ENCODE peak calls at places on chromosomes 3 and 15, in six cellular contexts. One of them, this sample, is unnamed.

GRCh38 chr15:58923284-58923683 is 10.2 kb downstream of the SLTM start:
- DNase-seq in brain microvascular endothelial cell: no peak
- DNase-seq in heart left ventricle: no peak
- DNase-seq in spleen: no peak
- DNase-seq in upper lobe of right lung: no peak
- DNase-seq in IMR-90: no peak
- DNase-seq in this sample: no peak

GRCh38 chr15:64749999-64750657 is 25.3 kb downstream of the RBPMS2 start:
- DNase-seq in brain microvascular endothelial cell: peak
- DNase-seq in heart left ventricle: peak
- DNase-seq in spleen: no peak
- DNase-seq in upper lobe of right lung: no peak
- DNase-seq in IMR-90: peak
- DNase-seq in this sample: no peak

GRCh38 chr15:52698514-52698913 is 19.3 kb upstream of the ATOSA start:
- DNase-seq in brain microvascular endothelial cell: no peak
- DNase-seq in heart left ventricle: no peak
- DNase-seq in spleen: no peak
- DNase-seq in upper lobe of right lung: no peak
- DNase-seq in IMR-90: peak
- DNase-seq in this sample: no peak

GRCh38 chr15:101455291-101455916 is 34.1 kb downstream of the PCSK6 start:
- DNase-seq in brain microvascular endothelial cell: no peak
- DNase-seq in heart left ventricle: peak
- DNase-seq in spleen: peak
- DNase-seq in upper lobe of right lung: no peak
- DNase-seq in IMR-90: no peak
- DNase-seq in this sample: no peak

GRCh38 chr15:26772588-26773484 is at the start of gene GABRB3:
- DNase-seq in brain microvascular endothelial cell: no peak
- DNase-seq in heart left ventricle: peak
- DNase-seq in spleen: no peak
- DNase-seq in upper lobe of right lung: peak
- DNase-seq in IMR-90: no peak
- DNase-seq in this sample: no peak

GRCh38 chr15:66488525-66488924 is 9.0 kb downstream of the SNAPC5 start:
- DNase-seq in brain microvascular endothelial cell: no peak
- DNase-seq in heart left ventricle: no peak
- DNase-seq in spleen: no peak
- DNase-seq in upper lobe of right lung: no peak
- DNase-seq in IMR-90: no peak
- DNase-seq in this sample: no peak

GRCh38 chr3:47009225-47010049 is 30.0 kb downstream of the NBEAL2 start:
- DNase-seq in brain microvascular endothelial cell: peak
- DNase-seq in heart left ventricle: peak
- DNase-seq in spleen: peak
- DNase-seq in upper lobe of right lung: peak
- DNase-seq in IMR-90: peak
- DNase-seq in this sample: peak

GRCh38 chr15:48177875-48178611 is at the start of gene MYEF2:
- DNase-seq in brain microvascular endothelial cell: peak
- DNase-seq in heart left ventricle: peak
- DNase-seq in spleen: peak
- DNase-seq in upper lobe of right lung: peak
- DNase-seq in IMR-90: peak
- DNase-seq in this sample: peak

GRCh38 chr15:100715571-100716455 is 113.4 kb downstream of the ASB7 start:
- DNase-seq in brain microvascular endothelial cell: no peak
- DNase-seq in heart left ventricle: no peak
- DNase-seq in spleen: peak
- DNase-seq in upper lobe of right lung: peak
- DNase-seq in IMR-90: no peak
- DNase-seq in this sample: no peak

GRCh38 chr3:193943200-193943599 is 192.7 kb upstream of the HES1 start:
- DNase-seq in brain microvascular endothelial cell: no peak
- DNase-seq in heart left ventricle: no peak
- DNase-seq in spleen: no peak
- DNase-seq in upper lobe of right lung: no peak
- DNase-seq in IMR-90: no peak
- DNase-seq in this sample: no peak

GRCh38 chr3:113690482-113690881 is 6.0 kb downstream of the USF3 start:
- DNase-seq in brain microvascular endothelial cell: no peak
- DNase-seq in heart left ventricle: no peak
- DNase-seq in spleen: no peak
- DNase-seq in upper lobe of right lung: no peak
- DNase-seq in IMR-90: no peak
- DNase-seq in this sample: no peak

GRCh38 chr3:29949131-29949530 is 657.3 kb upstream of the TGFBR2 start:
- DNase-seq in brain microvascular endothelial cell: no peak
- DNase-seq in heart left ventricle: no peak
- DNase-seq in spleen: no peak
- DNase-seq in upper lobe of right lung: no peak
- DNase-seq in IMR-90: peak
- DNase-seq in this sample: no peak

GRCh38 chr3:60839242-60839641 is 412.0 kb downstream of the FHIT start:
- DNase-seq in brain microvascular endothelial cell: peak
- DNase-seq in heart left ventricle: no peak
- DNase-seq in spleen: no peak
- DNase-seq in upper lobe of right lung: no peak
- DNase-seq in IMR-90: no peak
- DNase-seq in this sample: no peak

GRCh38 chr3:101252307-101252706 is 68.1 kb downstream of the IMPG2 start:
- DNase-seq in brain microvascular endothelial cell: no peak
- DNase-seq in heart left ventricle: no peak
- DNase-seq in spleen: no peak
- DNase-seq in upper lobe of right lung: no peak
- DNase-seq in IMR-90: no peak
- DNase-seq in this sample: no peak

GRCh38 chr15:28985691-28986090 is 99.9 kb downstream of the APBA2 start:
- DNase-seq in brain microvascular endothelial cell: no peak
- DNase-seq in heart left ventricle: no peak
- DNase-seq in spleen: no peak
- DNase-seq in upper lobe of right lung: no peak
- DNase-seq in IMR-90: no peak
- DNase-seq in this sample: no peak

GRCh38 chr15:68325721-68326120 is 48.2 kb downstream of the FEM1B start:
- DNase-seq in brain microvascular endothelial cell: no peak
- DNase-seq in heart left ventricle: no peak
- DNase-seq in spleen: no peak
- DNase-seq in upper lobe of right lung: no peak
- DNase-seq in IMR-90: no peak
- DNase-seq in this sample: no peak

GRCh38 chr3:118765636-118766305 is 268.9 kb downstream of the IGSF11 start:
- DNase-seq in brain microvascular endothelial cell: no peak
- DNase-seq in heart left ventricle: no peak
- DNase-seq in spleen: no peak
- DNase-seq in upper lobe of right lung: no peak
- DNase-seq in IMR-90: no peak
- DNase-seq in this sample: no peak

GRCh38 chr3:108242776-108243175 is 20.6 kb upstream of the IFT57 start:
- DNase-seq in brain microvascular endothelial cell: no peak
- DNase-seq in heart left ventricle: no peak
- DNase-seq in spleen: no peak
- DNase-seq in upper lobe of right lung: no peak
- DNase-seq in IMR-90: no peak
- DNase-seq in this sample: no peak

GRCh38 chr15:74525946-74526345 is 15.1 kb upstream of the ARID3B start:
- DNase-seq in brain microvascular endothelial cell: no peak
- DNase-seq in heart left ventricle: no peak
- DNase-seq in spleen: no peak
- DNase-seq in upper lobe of right lung: no peak
- DNase-seq in IMR-90: peak
- DNase-seq in this sample: no peak

GRCh38 chr15:99126195-99126594 is 21.3 kb downstream of the SYNM start:
- DNase-seq in brain microvascular endothelial cell: no peak
- DNase-seq in heart left ventricle: no peak
- DNase-seq in spleen: no peak
- DNase-seq in upper lobe of right lung: no peak
- DNase-seq in IMR-90: no peak
- DNase-seq in this sample: no peak

GRCh38 chr15:39539973-39540558 is 40.8 kb upstream of the THBS1 start:
- DNase-seq in brain microvascular endothelial cell: no peak
- DNase-seq in heart left ventricle: no peak
- DNase-seq in spleen: no peak
- DNase-seq in upper lobe of right lung: no peak
- DNase-seq in IMR-90: no peak
- DNase-seq in this sample: no peak

DNA sequence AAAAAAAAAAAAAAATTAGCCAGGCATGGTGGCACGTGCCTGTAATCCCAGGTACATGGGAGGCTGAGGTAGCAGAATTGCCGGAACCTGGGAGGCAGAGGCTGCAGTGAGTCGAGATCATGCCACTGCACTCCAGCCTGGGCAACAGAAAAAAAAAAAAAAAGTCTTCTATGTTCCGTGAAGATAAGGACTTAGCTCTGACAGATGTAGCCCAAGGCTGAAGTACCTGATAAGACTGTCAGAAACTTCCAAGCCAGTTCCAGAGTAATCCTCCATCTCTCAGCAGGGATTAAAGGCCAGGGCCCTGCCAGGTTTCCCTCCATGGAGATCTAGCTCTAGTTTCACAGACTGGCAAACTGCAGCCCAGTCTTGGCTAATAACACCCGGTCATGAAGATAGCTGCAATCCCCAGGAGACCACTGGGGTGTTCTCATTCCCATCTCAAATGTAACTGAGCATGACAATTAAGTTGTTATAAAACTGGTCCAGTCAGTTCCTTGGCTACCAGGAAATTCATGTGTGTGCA is 8.5 kb downstream of the CDCP1 start:
- DNase-seq in brain microvascular endothelial cell: no peak
- DNase-seq in heart left ventricle: no peak
- DNase-seq in spleen: no peak
- DNase-seq in upper lobe of right lung: no peak
- DNase-seq in IMR-90: no peak
- DNase-seq in this sample: no peak
- H3K4me3 ChIP-seq in brain microvascular endothelial cell: no peak
- H3K4me3 ChIP-seq in heart left ventricle: no peak
- H3K4me3 ChIP-seq in spleen: no peak
- H3K4me3 ChIP-seq in upper lobe of right lung: no peak
- H3K4me3 ChIP-seq in IMR-90: no peak
- H3K4me3 ChIP-seq in this sample: no peak

DNA sequence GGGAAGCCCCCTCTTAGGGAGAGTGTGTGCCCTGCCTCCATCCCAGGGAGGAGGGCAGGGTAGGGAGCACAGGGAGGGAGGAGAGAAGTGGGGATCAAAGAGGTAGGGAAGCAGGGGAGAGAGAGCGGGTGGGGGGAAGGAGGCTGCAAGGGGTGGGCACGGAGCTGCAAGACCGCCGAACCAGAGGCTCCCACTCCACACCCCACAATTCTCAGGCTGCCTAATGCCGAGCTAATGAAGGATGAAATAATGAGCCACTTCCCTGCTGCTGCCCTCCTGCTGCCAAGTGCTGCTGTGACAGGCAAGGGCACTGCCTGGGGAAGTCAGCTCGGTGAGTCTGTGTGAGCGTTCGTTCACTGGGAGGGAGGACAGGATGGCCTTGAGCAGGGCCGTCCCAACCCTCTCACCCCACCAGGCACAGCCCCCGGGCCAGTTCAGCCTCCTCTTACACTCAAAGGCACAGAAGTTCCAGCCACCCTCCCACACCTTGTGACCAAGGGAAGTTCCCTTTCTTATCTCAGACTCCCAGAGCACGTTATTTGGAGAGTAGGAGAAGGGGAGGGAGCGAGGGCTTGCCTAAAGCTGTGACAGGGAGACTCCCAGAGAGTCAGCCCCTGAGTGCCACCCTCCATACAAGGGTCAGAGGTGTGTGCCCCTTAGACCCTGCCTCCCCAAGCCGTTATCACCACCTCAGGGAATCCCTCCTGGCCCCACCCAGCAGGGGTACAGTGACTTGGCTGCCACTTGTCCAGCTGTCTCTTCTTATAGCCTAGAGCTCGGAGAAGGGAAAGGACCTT is 12.4 kb downstream of the GLYCTK start:
- DNase-seq in brain microvascular endothelial cell: peak
- DNase-seq in heart left ventricle: peak
- DNase-seq in spleen: no peak
- DNase-seq in upper lobe of right lung: peak
- DNase-seq in IMR-90: peak
- DNase-seq in this sample: no peak
- TF ChIP-seq CTCF in brain microvascular endothelial cell: peak
- TF ChIP-seq CTCF in heart left ventricle: no peak
- TF ChIP-seq CTCF in spleen: peak
- TF ChIP-seq CTCF in upper lobe of right lung: peak
- TF ChIP-seq CTCF in IMR-90: no peak
- TF ChIP-seq CTCF in this sample: no peak

DNA sequence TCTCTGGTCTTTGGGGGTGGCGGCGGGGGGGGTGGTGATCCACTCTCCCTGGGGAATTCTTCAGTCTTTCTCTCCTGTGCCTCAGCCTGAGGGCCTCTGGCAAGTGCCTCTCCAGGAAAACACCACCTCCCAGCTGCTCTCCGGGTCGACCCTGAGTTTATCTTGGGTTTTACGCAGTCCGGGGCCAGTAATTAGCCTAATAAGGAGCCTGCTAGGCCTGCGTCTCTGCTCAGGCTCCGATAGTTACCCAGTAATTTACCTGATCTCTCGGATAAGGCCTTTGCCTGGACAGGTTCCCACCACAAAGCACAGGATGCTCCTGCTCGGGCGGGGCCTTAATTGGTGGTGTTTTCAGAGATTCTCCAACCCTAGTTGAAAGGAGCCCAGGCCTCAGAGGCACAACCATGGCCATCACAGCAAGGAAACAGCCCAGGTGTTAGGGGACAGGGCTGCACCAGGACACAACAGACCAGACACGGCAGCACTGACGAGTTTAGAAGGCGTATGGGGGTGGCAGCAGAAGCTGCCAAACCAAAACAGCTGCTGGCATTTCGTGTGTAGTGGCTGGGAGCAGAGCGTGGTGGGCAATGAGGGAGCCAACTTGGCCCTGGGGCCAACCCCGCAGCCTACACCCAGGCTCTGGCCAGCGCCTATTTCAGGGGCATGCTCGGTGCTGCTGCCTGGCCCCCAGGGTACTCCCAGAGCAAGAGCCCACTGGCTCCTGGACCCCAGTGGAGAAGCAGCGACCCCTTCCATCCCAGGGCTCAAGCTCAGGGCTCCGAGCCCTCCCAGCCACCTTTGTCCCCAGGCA is 71.4 kb downstream of the KLF13 start:
- DNase-seq in brain microvascular endothelial cell: no peak
- DNase-seq in heart left ventricle: no peak
- DNase-seq in spleen: no peak
- DNase-seq in upper lobe of right lung: no peak
- DNase-seq in IMR-90: no peak
- DNase-seq in this sample: peak
- H3K27ac ChIP-seq in brain microvascular endothelial cell: no peak
- H3K27ac ChIP-seq in heart left ventricle: peak
- H3K27ac ChIP-seq in spleen: peak
- H3K27ac ChIP-seq in upper lobe of right lung: peak
- H3K27ac ChIP-seq in IMR-90: no peak
- H3K27ac ChIP-seq in this sample: peak

DNA sequence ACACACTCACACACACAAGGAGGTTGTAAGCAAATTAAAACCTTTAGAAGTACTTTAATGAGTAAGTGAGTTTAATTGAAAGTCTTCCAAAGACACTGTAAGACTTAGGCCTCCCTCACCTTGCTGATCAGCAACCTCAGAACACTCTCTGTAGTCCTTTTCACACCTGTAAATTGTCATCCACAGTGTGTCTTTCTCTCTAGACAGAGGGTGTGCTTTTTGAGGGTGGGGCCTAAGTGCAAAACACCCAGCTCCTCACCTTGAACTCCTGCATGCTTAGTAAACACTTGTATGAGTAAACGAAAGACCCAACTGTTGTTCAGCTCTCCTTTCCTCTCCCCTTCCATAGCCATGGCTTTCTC is 183.2 kb upstream of the IL12A start:
- DNase-seq in brain microvascular endothelial cell: no peak
- DNase-seq in heart left ventricle: no peak
- DNase-seq in spleen: no peak
- DNase-seq in upper lobe of right lung: no peak
- DNase-seq in IMR-90: no peak
- DNase-seq in this sample: no peak
- H3K4me3 ChIP-seq in brain microvascular endothelial cell: no peak
- H3K4me3 ChIP-seq in heart left ventricle: no peak
- H3K4me3 ChIP-seq in spleen: no peak
- H3K4me3 ChIP-seq in upper lobe of right lung: no peak
- H3K4me3 ChIP-seq in IMR-90: no peak
- H3K4me3 ChIP-seq in this sample: no peak

This sample was measured in RWPE2.